ENCODE peak calls at places on chromosomes 3 and 15, in ten cellular contexts. One of them, this sample, is unnamed.

GRCh38 chr3:138916824-138917223 is 30.1 kb downstream of the FOXL2 start:
- DNase-seq in OCI-LY7: no peak
- DNase-seq in kidney epithelial cell: no peak
- DNase-seq in NB4: no peak
- DNase-seq in brain microvascular endothelial cell: no peak
- DNase-seq in HFFc6: no peak
- DNase-seq in H1: no peak
- DNase-seq in left ventricle myocardium inferior: no peak
- DNase-seq in GM20000: no peak
- DNase-seq in lower leg skin: no peak
- DNase-seq in this sample: no peak

GRCh38 chr3:2838533-2839157 is 271.5 kb downstream of the IL5RA start:
- DNase-seq in OCI-LY7: no peak
- DNase-seq in kidney epithelial cell: no peak
- DNase-seq in NB4: no peak
- DNase-seq in brain microvascular endothelial cell: no peak
- DNase-seq in HFFc6: no peak
- DNase-seq in H1: no peak
- DNase-seq in left ventricle myocardium inferior: no peak
- DNase-seq in GM20000: no peak
- DNase-seq in lower leg skin: no peak
- DNase-seq in this sample: no peak

GRCh38 chr3:40516201-40516600 is 8.6 kb upstream of the ZNF621 start:
- DNase-seq in OCI-LY7: no peak
- DNase-seq in kidney epithelial cell: no peak
- DNase-seq in NB4: no peak
- DNase-seq in brain microvascular endothelial cell: peak; percentile 64
- DNase-seq in HFFc6: peak; percentile 15
- DNase-seq in H1: no peak
- DNase-seq in left ventricle myocardium inferior: no peak
- DNase-seq in GM20000: no peak
- DNase-seq in lower leg skin: no peak
- DNase-seq in this sample: no peak

GRCh38 chr3:107524214-107525100 is 1.7 kb downstream of the BBX start:
- DNase-seq in OCI-LY7: peak; percentile 49
- DNase-seq in kidney epithelial cell: no peak
- DNase-seq in NB4: peak; percentile 56
- DNase-seq in brain microvascular endothelial cell: peak; percentile 48
- DNase-seq in HFFc6: peak; percentile 40
- DNase-seq in H1: no peak
- DNase-seq in left ventricle myocardium inferior: peak; percentile 49
- DNase-seq in GM20000: peak; percentile 73
- DNase-seq in lower leg skin: peak; percentile 88
- DNase-seq in this sample: peak; percentile 58

GRCh38 chr3:71495708-71496472 is 87.6 kb downstream of the FOXP1 start:
- DNase-seq in OCI-LY7: no peak
- DNase-seq in kidney epithelial cell: no peak
- DNase-seq in NB4: peak; percentile 69
- DNase-seq in brain microvascular endothelial cell: peak; percentile 96
- DNase-seq in HFFc6: peak; percentile 93
- DNase-seq in H1: no peak
- DNase-seq in left ventricle myocardium inferior: no peak
- DNase-seq in GM20000: no peak
- DNase-seq in lower leg skin: no peak
- DNase-seq in this sample: no peak

GRCh38 chr15:90002428-90002844 is 1.3 kb downstream of the ZNF710 start:
- DNase-seq in OCI-LY7: peak; percentile 51
- DNase-seq in kidney epithelial cell: no peak
- DNase-seq in NB4: peak; percentile 79
- DNase-seq in brain microvascular endothelial cell: no peak
- DNase-seq in HFFc6: no peak
- DNase-seq in H1: peak; percentile 65
- DNase-seq in left ventricle myocardium inferior: peak; percentile 44
- DNase-seq in GM20000: peak; percentile 69
- DNase-seq in lower leg skin: peak; percentile 88
- DNase-seq in this sample: peak; percentile 57

GRCh38 chr15:70182858-70183695 is 85.4 kb upstream of the TLE3 start:
- DNase-seq in OCI-LY7: no peak
- DNase-seq in kidney epithelial cell: no peak
- DNase-seq in NB4: no peak
- DNase-seq in brain microvascular endothelial cell: no peak
- DNase-seq in HFFc6: no peak
- DNase-seq in H1: no peak
- DNase-seq in left ventricle myocardium inferior: no peak
- DNase-seq in GM20000: no peak
- DNase-seq in lower leg skin: no peak
- DNase-seq in this sample: no peak

GRCh38 chr3:60743631-60744164 is 507.6 kb downstream of the FHIT start:
- DNase-seq in OCI-LY7: no peak
- DNase-seq in kidney epithelial cell: no peak
- DNase-seq in NB4: peak; percentile 42
- DNase-seq in brain microvascular endothelial cell: no peak
- DNase-seq in HFFc6: no peak
- DNase-seq in H1: peak; percentile 48
- DNase-seq in left ventricle myocardium inferior: no peak
- DNase-seq in GM20000: no peak
- DNase-seq in lower leg skin: no peak
- DNase-seq in this sample: no peak

GRCh38 chr3:99509224-99509623 is 129.2 kb upstream of the COL8A1 start:
- DNase-seq in OCI-LY7: no peak
- DNase-seq in kidney epithelial cell: no peak
- DNase-seq in NB4: no peak
- DNase-seq in brain microvascular endothelial cell: peak; percentile 95
- DNase-seq in HFFc6: peak; percentile 80
- DNase-seq in H1: no peak
- DNase-seq in left ventricle myocardium inferior: no peak
- DNase-seq in GM20000: no peak
- DNase-seq in lower leg skin: no peak
- DNase-seq in this sample: no peak

GRCh38 chr3:110811050-110811449 is 260.6 kb upstream of the NECTIN3 start:
- DNase-seq in OCI-LY7: no peak
- DNase-seq in kidney epithelial cell: peak; percentile 85
- DNase-seq in NB4: no peak
- DNase-seq in brain microvascular endothelial cell: no peak
- DNase-seq in HFFc6: peak; percentile 25
- DNase-seq in H1: no peak
- DNase-seq in left ventricle myocardium inferior: no peak
- DNase-seq in GM20000: no peak
- DNase-seq in lower leg skin: no peak
- DNase-seq in this sample: no peak

GRCh38 chr15:68031406-68031805 is 22.7 kb upstream of the PIAS1 start:
- DNase-seq in OCI-LY7: no peak
- DNase-seq in kidney epithelial cell: no peak
- DNase-seq in NB4: no peak
- DNase-seq in brain microvascular endothelial cell: no peak
- DNase-seq in HFFc6: no peak
- DNase-seq in H1: no peak
- DNase-seq in left ventricle myocardium inferior: no peak
- DNase-seq in GM20000: no peak
- DNase-seq in lower leg skin: no peak
- DNase-seq in this sample: no peak

GRCh38 chr3:119352235-119352634 is 58.1 kb downstream of the ARHGAP31 start:
- DNase-seq in OCI-LY7: peak; percentile 72
- DNase-seq in kidney epithelial cell: no peak
- DNase-seq in NB4: peak; percentile 75
- DNase-seq in brain microvascular endothelial cell: peak; percentile 20
- DNase-seq in HFFc6: no peak
- DNase-seq in H1: no peak
- DNase-seq in left ventricle myocardium inferior: no peak
- DNase-seq in GM20000: peak; percentile 55
- DNase-seq in lower leg skin: no peak
- DNase-seq in this sample: no peak

GRCh38 chr3:51269466-51269865 is 115.6 kb upstream of the MANF start:
- DNase-seq in OCI-LY7: no peak
- DNase-seq in kidney epithelial cell: no peak
- DNase-seq in NB4: no peak
- DNase-seq in brain microvascular endothelial cell: no peak
- DNase-seq in HFFc6: no peak
- DNase-seq in H1: no peak
- DNase-seq in left ventricle myocardium inferior: no peak
- DNase-seq in GM20000: no peak
- DNase-seq in lower leg skin: no peak
- DNase-seq in this sample: no peak

GRCh38 chr15:77312523-77312922 is 107.4 kb downstream of the PEAK1 start:
- DNase-seq in OCI-LY7: no peak
- DNase-seq in kidney epithelial cell: no peak
- DNase-seq in NB4: no peak
- DNase-seq in brain microvascular endothelial cell: no peak
- DNase-seq in HFFc6: peak; percentile 42
- DNase-seq in H1: no peak
- DNase-seq in left ventricle myocardium inferior: no peak
- DNase-seq in GM20000: no peak
- DNase-seq in lower leg skin: no peak
- DNase-seq in this sample: no peak

GRCh38 chr15:39602143-39602542 is 21.3 kb downstream of the THBS1 start:
- DNase-seq in OCI-LY7: no peak
- DNase-seq in kidney epithelial cell: no peak
- DNase-seq in NB4: no peak
- DNase-seq in brain microvascular endothelial cell: no peak
- DNase-seq in HFFc6: peak; percentile 21
- DNase-seq in H1: no peak
- DNase-seq in left ventricle myocardium inferior: no peak
- DNase-seq in GM20000: no peak
- DNase-seq in lower leg skin: no peak
- DNase-seq in this sample: no peak
- TF ChIP-seq CTCF in OCI-LY7: no peak
- TF ChIP-seq CTCF in kidney epithelial cell: no peak
- TF ChIP-seq CTCF in NB4: no peak
- TF ChIP-seq CTCF in brain microvascular endothelial cell: no peak
- TF ChIP-seq CTCF in HFFc6: peak; percentile 45
- TF ChIP-seq CTCF in H1: peak; percentile 53
- TF ChIP-seq CTCF in left ventricle myocardium inferior: no peak
- TF ChIP-seq CTCF in GM20000: no peak
- TF ChIP-seq CTCF in lower leg skin: no peak
- TF ChIP-seq CTCF in this sample: no peak

DNA sequence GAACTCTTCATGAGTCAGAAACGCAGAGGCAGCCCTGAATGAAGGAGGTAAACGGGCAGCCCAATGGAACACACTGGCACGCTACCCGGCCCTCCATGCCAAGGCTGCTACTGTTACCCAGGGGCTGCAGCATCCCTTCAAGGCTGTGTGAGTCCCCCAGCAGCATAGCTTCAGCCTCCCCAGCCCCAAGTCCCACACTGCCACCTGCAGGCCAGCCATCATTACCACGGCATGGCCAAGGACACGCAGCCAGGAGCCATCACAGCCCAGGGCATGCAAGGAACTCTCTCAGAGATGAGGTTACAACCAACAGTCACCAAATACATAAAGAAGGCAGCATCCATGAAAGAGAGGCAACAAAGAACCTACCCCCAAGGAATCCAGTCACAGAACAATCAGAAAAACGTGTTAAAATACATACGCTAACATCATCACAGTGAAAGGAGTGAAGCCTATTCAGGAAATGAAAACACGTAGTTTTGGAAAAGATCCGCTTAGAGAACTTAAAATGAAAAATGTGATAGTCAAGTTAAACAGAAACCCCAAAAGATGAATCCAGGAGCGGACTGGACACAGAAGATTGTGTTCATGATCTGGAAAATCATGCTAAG is 22.4 kb downstream of the PLA2G4F start:
- DNase-seq in OCI-LY7: peak; percentile 66
- DNase-seq in kidney epithelial cell: no peak
- DNase-seq in NB4: peak; percentile 76
- DNase-seq in brain microvascular endothelial cell: no peak
- DNase-seq in HFFc6: peak; percentile 35
- DNase-seq in H1: peak; percentile 95
- DNase-seq in left ventricle myocardium inferior: no peak
- DNase-seq in GM20000: peak; percentile 61
- DNase-seq in lower leg skin: peak; percentile 86
- DNase-seq in this sample: no peak
- TF ChIP-seq CTCF in OCI-LY7: peak; percentile 91
- TF ChIP-seq CTCF in kidney epithelial cell: peak; percentile 67
- TF ChIP-seq CTCF in NB4: peak; percentile 90
- TF ChIP-seq CTCF in brain microvascular endothelial cell: peak; percentile 92
- TF ChIP-seq CTCF in HFFc6: peak; percentile 84
- TF ChIP-seq CTCF in H1: peak; percentile 98
- TF ChIP-seq CTCF in left ventricle myocardium inferior: peak; percentile 60
- TF ChIP-seq CTCF in GM20000: peak; percentile 76
- TF ChIP-seq CTCF in lower leg skin: peak; percentile 29
- TF ChIP-seq CTCF in this sample: peak; percentile 65

GRCh38 chr3:169864270-169864669 is 5.5 kb downstream of the LRRC31 start:
- DNase-seq in OCI-LY7: no peak
- DNase-seq in kidney epithelial cell: no peak
- DNase-seq in NB4: no peak
- DNase-seq in brain microvascular endothelial cell: no peak
- DNase-seq in HFFc6: no peak
- DNase-seq in H1: no peak
- DNase-seq in left ventricle myocardium inferior: no peak
- DNase-seq in GM20000: no peak
- DNase-seq in lower leg skin: no peak
- DNase-seq in this sample: no peak

GRCh38 chr3:169865176-169865800 is 4.4 kb downstream of the LRRC31 start:
- DNase-seq in OCI-LY7: peak; percentile 47
- DNase-seq in kidney epithelial cell: no peak
- DNase-seq in NB4: peak; percentile 62
- DNase-seq in brain microvascular endothelial cell: no peak
- DNase-seq in HFFc6: no peak
- DNase-seq in H1: no peak
- DNase-seq in left ventricle myocardium inferior: no peak
- DNase-seq in GM20000: no peak
- DNase-seq in lower leg skin: no peak
- DNase-seq in this sample: no peak

GRCh38 chr3:169869484-169870304 is at the start of gene LRRC31:
- DNase-seq in OCI-LY7: no peak
- DNase-seq in kidney epithelial cell: peak; percentile 50
- DNase-seq in NB4: no peak
- DNase-seq in brain microvascular endothelial cell: no peak
- DNase-seq in HFFc6: no peak
- DNase-seq in H1: no peak
- DNase-seq in left ventricle myocardium inferior: no peak
- DNase-seq in GM20000: no peak
- DNase-seq in lower leg skin: no peak
- DNase-seq in this sample: no peak

GRCh38 chr3:169868369-169868768 is 1.4 kb downstream of the LRRC31 start:
- DNase-seq in OCI-LY7: no peak
- DNase-seq in kidney epithelial cell: no peak
- DNase-seq in NB4: no peak
- DNase-seq in brain microvascular endothelial cell: no peak
- DNase-seq in HFFc6: no peak
- DNase-seq in H1: no peak
- DNase-seq in left ventricle myocardium inferior: no peak
- DNase-seq in GM20000: no peak
- DNase-seq in lower leg skin: no peak
- DNase-seq in this sample: no peak

GRCh38 chr3:169867584-169868211 is 2.0 kb downstream of the LRRC31 start:
- DNase-seq in OCI-LY7: no peak
- DNase-seq in kidney epithelial cell: no peak
- DNase-seq in NB4: no peak
- DNase-seq in brain microvascular endothelial cell: no peak
- DNase-seq in HFFc6: no peak
- DNase-seq in H1: no peak
- DNase-seq in left ventricle myocardium inferior: no peak
- DNase-seq in GM20000: no peak
- DNase-seq in lower leg skin: no peak
- DNase-seq in this sample: no peak
- TF ChIP-seq CTCF in OCI-LY7: no peak
- TF ChIP-seq CTCF in kidney epithelial cell: no peak
- TF ChIP-seq CTCF in NB4: no peak
- TF ChIP-seq CTCF in brain microvascular endothelial cell: no peak
- TF ChIP-seq CTCF in HFFc6: no peak
- TF ChIP-seq CTCF in H1: no peak
- TF ChIP-seq CTCF in left ventricle myocardium inferior: no peak
- TF ChIP-seq CTCF in GM20000: no peak
- TF ChIP-seq CTCF in lower leg skin: no peak
- TF ChIP-seq CTCF in this sample: no peak

GRCh38 chr15:96585634-96586386 is 255.3 kb downstream of the NR2F2 start:
- DNase-seq in OCI-LY7: no peak
- DNase-seq in kidney epithelial cell: no peak
- DNase-seq in NB4: peak; percentile 69
- DNase-seq in brain microvascular endothelial cell: no peak
- DNase-seq in HFFc6: peak; percentile 6
- DNase-seq in H1: no peak
- DNase-seq in left ventricle myocardium inferior: no peak
- DNase-seq in GM20000: no peak
- DNase-seq in lower leg skin: no peak
- DNase-seq in this sample: no peak
- TF ChIP-seq CTCF in OCI-LY7: no peak
- TF ChIP-seq CTCF in kidney epithelial cell: peak; percentile 50
- TF ChIP-seq CTCF in NB4: peak; percentile 43
- TF ChIP-seq CTCF in brain microvascular endothelial cell: peak; percentile 51
- TF ChIP-seq CTCF in HFFc6: peak; percentile 49
- TF ChIP-seq CTCF in H1: peak; percentile 31
- TF ChIP-seq CTCF in left ventricle myocardium inferior: peak; percentile 41
- TF ChIP-seq CTCF in GM20000: no peak
- TF ChIP-seq CTCF in lower leg skin: no peak
- TF ChIP-seq CTCF in this sample: peak; percentile 22

This sample was measured in psoas muscle.